ENCODE peak calls at places on chromosomes 7 and 10, in four cellular contexts. R, I, H and F are unnamed samples.

GRCh38 chr7:139886899-139887298 is 57.8 kb downstream of the TBXAS1 start:
- DNase-seq in R (no peak), H (no peak), I (no peak), F (no peak)

GRCh38 chr7:100900978-100901377 is 5.3 kb upstream of the ACHE start:
- DNase-seq in H (no peak), R (no peak), I (no peak), F (peak)

GRCh38 chr7:1725199-1725701 is 55.2 kb downstream of the ELFN1 start:
- DNase-seq in R (no peak), H (no peak), I (no peak), F (peak)

GRCh38 chr7:156943091-156944041 is 6.1 kb upstream of the NOM1 start:
- DNase-seq in I (no peak), R (no peak), H (no peak), F (no peak)

GRCh38 chr7:15303357-15303756 is 258.5 kb downstream of the AGMO start:
- DNase-seq in I (no peak), H (no peak), R (no peak), F (no peak)

GRCh38 chr7:139914306-139914747 is 85.3 kb downstream of the TBXAS1 start:
- DNase-seq in R (peak), H (no peak), I (peak), F (peak)

GRCh38 chr10:69348824-69349541 is 67.7 kb downstream of the TACR2 start:
- DNase-seq in R (peak), H (no peak), I (peak), F (peak)

GRCh38 chr10:77936697-77937567 is 10.4 kb upstream of the DLG5 start:
- DNase-seq in I (peak), R (no peak), H (no peak), F (no peak)

GRCh38 chr7:19561121-19561805 is 147.6 kb downstream of the POLR1F start:
- DNase-seq in H (no peak), R (no peak), I (no peak), F (peak)

GRCh38 chr7:95246935-95247370 is 77.4 kb downstream of the PON1 start:
- DNase-seq in H (no peak), I (peak), R (peak), F (peak)

GRCh38 chr7:69630292-69630691 is 32.0 kb downstream of the AUTS2 start:
- DNase-seq in R (no peak), H (no peak), I (no peak), F (no peak)

GRCh38 chr7:65750511-65751344 is 122.1 kb upstream of the VKORC1L1 start:
- DNase-seq in R (peak), H (peak), I (peak), F (peak)

GRCh38 chr10:19195698-19196097 is 147.1 kb downstream of the MALRD1 start:
- DNase-seq in R (no peak), I (no peak), H (no peak), F (no peak)

GRCh38 chr10:88428442-88428841 is 154.7 kb downstream of the RNLS start:
- DNase-seq in R (peak), H (no peak), I (no peak), F (peak)

GRCh38 chr7:42217548-42217947 is 19.5 kb downstream of the GLI3 start:
- DNase-seq in H (no peak), R (no peak), I (no peak), F (no peak)

GRCh38 chr7:41630741-41631140 is 72.1 kb downstream of the INHBA start:
- DNase-seq in I (no peak), H (no peak), R (no peak), F (no peak)

GRCh38 chr10:109895095-109895818 is 28.1 kb downstream of the XPNPEP1 start:
- DNase-seq in H (no peak), I (no peak), R (peak), F (peak)

GRCh38 chr10:78348416-78349164 is 314.9 kb downstream of the RPS24 start:
- DNase-seq in R (no peak), H (no peak), I (peak), F (no peak)

GRCh38 chr7:155598810-155599210 is 45.7 kb upstream of the RBM33 start:
- DNase-seq in I (peak), R (peak), H (peak), F (peak)

GRCh38 chr10:68876246-68876918 is 24.7 kb upstream of the DDX50 start:
- DNase-seq in I (no peak), R (no peak), H (no peak), F (no peak)

GRCh38 chr10:50469288-50469687 is 154.5 kb downstream of the SGMS1 start:
- DNase-seq in I (peak), H (no peak), R (peak), F (no peak)

GRCh38 chr7:116239434-116239833 is 29.1 kb downstream of the TES start:
- DNase-seq in R (no peak), I (no peak), H (no peak), F (no peak)

GRCh38 chr7:141304291-141304690 is 230.4 kb downstream of the TMEM178B start:
- DNase-seq in H (no peak), R (no peak), I (no peak), F (no peak)

GRCh38 chr7:39951156-39951942 is 1.3 kb downstream of the CDK13 start:
- DNase-seq in I (peak), R (peak), H (peak), F (peak)

GRCh38 chr10:79028456-79029010 is 40.2 kb upstream of the ZMIZ1 start:
- DNase-seq in R (no peak), I (no peak), H (no peak), F (no peak)

GRCh38 chr10:11783558-11783865 is 39.6 kb upstream of the PROSER2 start:
- DNase-seq in H (no peak), I (peak), R (no peak), F (no peak)

GRCh38 chr10:14579405-14579804 is 195.3 kb downstream of the FAM107B start:
- DNase-seq in H (no peak), R (no peak), I (peak), F (no peak)

GRCh38 chr7:122887198-122887597 is 938 bp upstream of the CADPS2 start:
- DNase-seq in R (peak), H (no peak), I (peak), F (peak)

GRCh38 chr10:24642921-24643678 is 80.6 kb downstream of the ARHGAP21 start:
- DNase-seq in H (no peak), R (peak), I (peak), F (peak)

GRCh38 chr10:103637855-103638561 is 144.5 kb downstream of the NEURL1 start:
- DNase-seq in R (peak), H (no peak), I (no peak), F (no peak)

GRCh38 chr10:132387723-132388210 is 9.2 kb upstream of the PWWP2B start:
- DNase-seq in R (peak), I (peak), H (peak), F (no peak)

GRCh38 chr10:68333452-68333851 is 724 bp upstream of the PBLD start:
- DNase-seq in H (no peak), I (no peak), R (no peak), F (no peak)

GRCh38 chr7:157219154-157219553 is 80.4 kb downstream of the UBE3C start:
- DNase-seq in H (no peak), I (no peak), R (no peak), F (no peak)

GRCh38 chr10:30991647-30992011 is 40.0 kb downstream of the ZNF438 start:
- DNase-seq in R (no peak), H (no peak), I (no peak), F (no peak)

GRCh38 chr10:108872854-108873253 is 1050.5 kb downstream of the XPNPEP1 start:
- DNase-seq in R (no peak), I (no peak), H (no peak), F (no peak)

GRCh38 chr7:150988230-150989226 is 2.3 kb upstream of the NOS3 start:
- DNase-seq in H (peak), R (peak), I (peak), F (peak)